ENCODE peak calls at places on chromosomes 5 and 9, in nine cellular contexts. One of them, this sample, is unnamed. For H3K4me1, the result is how much of the 10 kb centered on the place peaks cover.

GRCh38 chr9:17906841-17907779 is 328.2 kb downstream of the SH3GL2 start:
- DNase-seq in stomach: peak
- DNase-seq in CD8-positive, alpha-beta memory T cell: no peak
- DNase-seq in right atrium auricular region: no peak
- DNase-seq in left lung: no peak
- DNase-seq in NT2/D1: no peak
- DNase-seq in adrenal gland: no peak
- DNase-seq in thoracic aorta: no peak
- DNase-seq in IMR-90: no peak
- DNase-seq in this sample: no peak

GRCh38 chr5:1172670-1173404 is 28.6 kb upstream of the SLC6A19 start:
- DNase-seq in stomach: no peak
- DNase-seq in CD8-positive, alpha-beta memory T cell: peak
- DNase-seq in right atrium auricular region: no peak
- DNase-seq in left lung: peak
- DNase-seq in NT2/D1: no peak
- DNase-seq in adrenal gland: no peak
- DNase-seq in thoracic aorta: no peak
- DNase-seq in IMR-90: no peak
- DNase-seq in this sample: no peak

GRCh38 chr5:32439086-32439642 is 5.4 kb downstream of the ZFR start:
- DNase-seq in stomach: no peak
- DNase-seq in CD8-positive, alpha-beta memory T cell: no peak
- DNase-seq in right atrium auricular region: no peak
- DNase-seq in left lung: no peak
- DNase-seq in NT2/D1: no peak
- DNase-seq in adrenal gland: no peak
- DNase-seq in thoracic aorta: no peak
- DNase-seq in IMR-90: no peak
- DNase-seq in this sample: no peak

GRCh38 chr9:105425817-105426433 is 21.9 kb upstream of the FSD1L start:
- DNase-seq in stomach: no peak
- DNase-seq in CD8-positive, alpha-beta memory T cell: no peak
- DNase-seq in right atrium auricular region: no peak
- DNase-seq in left lung: no peak
- DNase-seq in NT2/D1: no peak
- DNase-seq in adrenal gland: no peak
- DNase-seq in thoracic aorta: no peak
- DNase-seq in IMR-90: peak
- DNase-seq in this sample: no peak

GRCh38 chr5:122704247-122705036 is 70.4 kb upstream of the SNX2 start:
- DNase-seq in stomach: no peak
- DNase-seq in CD8-positive, alpha-beta memory T cell: no peak
- DNase-seq in right atrium auricular region: no peak
- DNase-seq in left lung: no peak
- DNase-seq in NT2/D1: peak
- DNase-seq in adrenal gland: no peak
- DNase-seq in thoracic aorta: no peak
- DNase-seq in IMR-90: peak
- DNase-seq in this sample: no peak

GRCh38 chr5:140608730-140609520 is 24.1 kb downstream of the CD14 start:
- DNase-seq in stomach: peak
- DNase-seq in CD8-positive, alpha-beta memory T cell: no peak
- DNase-seq in right atrium auricular region: no peak
- DNase-seq in left lung: peak
- DNase-seq in NT2/D1: no peak
- DNase-seq in adrenal gland: peak
- DNase-seq in thoracic aorta: no peak
- DNase-seq in IMR-90: no peak
- DNase-seq in this sample: no peak

GRCh38 chr9:101585740-101586139 is 9.0 kb downstream of the PPP3R2 start:
- DNase-seq in stomach: no peak
- DNase-seq in CD8-positive, alpha-beta memory T cell: no peak
- DNase-seq in right atrium auricular region: no peak
- DNase-seq in left lung: no peak
- DNase-seq in NT2/D1: no peak
- DNase-seq in adrenal gland: no peak
- DNase-seq in thoracic aorta: no peak
- DNase-seq in IMR-90: no peak
- DNase-seq in this sample: no peak

GRCh38 chr5:134371834-134372340 is 518 bp downstream of the UBE2B start:
- DNase-seq in stomach: peak
- DNase-seq in CD8-positive, alpha-beta memory T cell: peak
- DNase-seq in right atrium auricular region: peak
- DNase-seq in left lung: peak
- DNase-seq in NT2/D1: peak
- DNase-seq in adrenal gland: peak
- DNase-seq in thoracic aorta: no peak
- DNase-seq in IMR-90: peak
- DNase-seq in this sample: no peak

GRCh38 chr5:2757563-2758311 is 6.3 kb upstream of the IRX2 start:
- DNase-seq in stomach: no peak
- DNase-seq in CD8-positive, alpha-beta memory T cell: no peak
- DNase-seq in right atrium auricular region: peak
- DNase-seq in left lung: no peak
- DNase-seq in NT2/D1: no peak
- DNase-seq in adrenal gland: no peak
- DNase-seq in thoracic aorta: no peak
- DNase-seq in IMR-90: peak
- DNase-seq in this sample: no peak

GRCh38 chr5:2761921-2762488 is 10.5 kb upstream of the IRX2 start:
- DNase-seq in stomach: no peak
- DNase-seq in CD8-positive, alpha-beta memory T cell: no peak
- DNase-seq in right atrium auricular region: no peak
- DNase-seq in left lung: no peak
- DNase-seq in NT2/D1: no peak
- DNase-seq in adrenal gland: no peak
- DNase-seq in thoracic aorta: no peak
- DNase-seq in IMR-90: no peak
- DNase-seq in this sample: no peak

GRCh38 chr5:2758632-2759031 is 7.2 kb upstream of the IRX2 start:
- DNase-seq in stomach: no peak
- DNase-seq in CD8-positive, alpha-beta memory T cell: no peak
- DNase-seq in right atrium auricular region: no peak
- DNase-seq in left lung: no peak
- DNase-seq in NT2/D1: no peak
- DNase-seq in adrenal gland: no peak
- DNase-seq in thoracic aorta: no peak
- DNase-seq in IMR-90: no peak
- DNase-seq in this sample: no peak

GRCh38 chr5:2759091-2759490 is 7.6 kb upstream of the IRX2 start:
- DNase-seq in stomach: no peak
- DNase-seq in CD8-positive, alpha-beta memory T cell: no peak
- DNase-seq in right atrium auricular region: no peak
- DNase-seq in left lung: no peak
- DNase-seq in NT2/D1: no peak
- DNase-seq in adrenal gland: no peak
- DNase-seq in thoracic aorta: no peak
- DNase-seq in IMR-90: no peak
- DNase-seq in this sample: no peak

DNA sequence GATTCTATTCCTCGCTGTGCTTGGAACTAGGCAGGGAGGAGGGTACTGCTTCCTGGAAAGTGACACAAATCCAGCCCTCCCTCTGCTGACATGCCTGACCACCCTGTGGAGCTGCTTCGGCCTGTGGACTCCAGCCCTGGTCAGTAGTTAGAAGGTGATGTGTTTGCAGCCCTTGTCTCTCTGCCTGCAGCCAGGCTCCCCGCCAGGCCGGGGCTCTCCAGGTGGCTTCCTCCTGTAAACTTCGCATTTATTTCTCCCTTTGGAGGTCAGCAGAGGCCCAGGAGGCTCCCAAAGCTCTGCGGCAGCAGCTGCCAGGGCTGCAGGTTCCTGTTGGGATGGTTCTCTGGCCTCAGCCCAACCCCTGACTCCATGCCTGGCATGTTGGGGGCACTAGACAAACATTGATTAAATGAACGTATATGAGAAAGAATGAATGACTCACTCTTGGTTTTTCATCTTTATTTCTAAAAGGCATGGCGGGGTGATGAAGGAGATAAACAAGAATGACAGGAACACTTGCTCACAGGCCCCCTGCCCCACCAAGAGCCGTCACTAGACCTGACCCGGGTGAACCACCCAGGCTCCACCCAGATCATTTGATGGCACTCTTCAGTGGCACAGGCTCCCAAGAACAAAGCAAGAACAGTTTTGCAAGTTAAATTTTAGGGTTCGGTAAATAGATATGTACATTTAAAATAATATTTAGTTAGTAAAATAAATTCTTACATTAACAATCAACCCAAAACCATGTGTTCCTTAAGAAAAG is 8.4 kb upstream of the IRX2 start:
- DNase-seq in stomach: no peak
- DNase-seq in CD8-positive, alpha-beta memory T cell: no peak
- DNase-seq in right atrium auricular region: peak
- DNase-seq in left lung: no peak
- DNase-seq in NT2/D1: no peak
- DNase-seq in adrenal gland: no peak
- DNase-seq in thoracic aorta: no peak
- DNase-seq in IMR-90: no peak
- DNase-seq in this sample: no peak
- H3K4me1 ChIP-seq in stomach: under half
- H3K4me1 ChIP-seq in CD8-positive, alpha-beta memory T cell: under half
- H3K4me1 ChIP-seq in right atrium auricular region: under half
- H3K4me1 ChIP-seq in left lung: under half
- H3K4me1 ChIP-seq in NT2/D1: under half
- H3K4me1 ChIP-seq in adrenal gland: under half
- H3K4me1 ChIP-seq in thoracic aorta: under half
- H3K4me1 ChIP-seq in IMR-90: under half
- H3K4me1 ChIP-seq in this sample: under half

GRCh38 chr9:14373319-14373632 is 59.3 kb upstream of the NFIB start:
- DNase-seq in stomach: no peak
- DNase-seq in CD8-positive, alpha-beta memory T cell: no peak
- DNase-seq in right atrium auricular region: no peak
- DNase-seq in left lung: no peak
- DNase-seq in NT2/D1: no peak
- DNase-seq in adrenal gland: no peak
- DNase-seq in thoracic aorta: no peak
- DNase-seq in IMR-90: peak
- DNase-seq in this sample: no peak

GRCh38 chr9:14369011-14369410 is 55.1 kb upstream of the NFIB start:
- DNase-seq in stomach: no peak
- DNase-seq in CD8-positive, alpha-beta memory T cell: no peak
- DNase-seq in right atrium auricular region: no peak
- DNase-seq in left lung: no peak
- DNase-seq in NT2/D1: no peak
- DNase-seq in adrenal gland: no peak
- DNase-seq in thoracic aorta: no peak
- DNase-seq in IMR-90: no peak
- DNase-seq in this sample: no peak

GRCh38 chr9:14373726-14374125 is 59.8 kb upstream of the NFIB start:
- DNase-seq in stomach: no peak
- DNase-seq in CD8-positive, alpha-beta memory T cell: no peak
- DNase-seq in right atrium auricular region: no peak
- DNase-seq in left lung: no peak
- DNase-seq in NT2/D1: no peak
- DNase-seq in adrenal gland: no peak
- DNase-seq in thoracic aorta: no peak
- DNase-seq in IMR-90: no peak
- DNase-seq in this sample: no peak

GRCh38 chr9:14372437-14373318 is 58.7 kb upstream of the NFIB start:
- DNase-seq in stomach: no peak
- DNase-seq in CD8-positive, alpha-beta memory T cell: no peak
- DNase-seq in right atrium auricular region: no peak
- DNase-seq in left lung: peak
- DNase-seq in NT2/D1: peak
- DNase-seq in adrenal gland: peak
- DNase-seq in thoracic aorta: peak
- DNase-seq in IMR-90: peak
- DNase-seq in this sample: no peak
- H3K4me1 ChIP-seq in stomach: under half
- H3K4me1 ChIP-seq in CD8-positive, alpha-beta memory T cell: under half
- H3K4me1 ChIP-seq in right atrium auricular region: under half
- H3K4me1 ChIP-seq in left lung: under half
- H3K4me1 ChIP-seq in NT2/D1: under half
- H3K4me1 ChIP-seq in adrenal gland: under half
- H3K4me1 ChIP-seq in thoracic aorta: under half
- H3K4me1 ChIP-seq in IMR-90: under half
- H3K4me1 ChIP-seq in this sample: under half

DNA sequence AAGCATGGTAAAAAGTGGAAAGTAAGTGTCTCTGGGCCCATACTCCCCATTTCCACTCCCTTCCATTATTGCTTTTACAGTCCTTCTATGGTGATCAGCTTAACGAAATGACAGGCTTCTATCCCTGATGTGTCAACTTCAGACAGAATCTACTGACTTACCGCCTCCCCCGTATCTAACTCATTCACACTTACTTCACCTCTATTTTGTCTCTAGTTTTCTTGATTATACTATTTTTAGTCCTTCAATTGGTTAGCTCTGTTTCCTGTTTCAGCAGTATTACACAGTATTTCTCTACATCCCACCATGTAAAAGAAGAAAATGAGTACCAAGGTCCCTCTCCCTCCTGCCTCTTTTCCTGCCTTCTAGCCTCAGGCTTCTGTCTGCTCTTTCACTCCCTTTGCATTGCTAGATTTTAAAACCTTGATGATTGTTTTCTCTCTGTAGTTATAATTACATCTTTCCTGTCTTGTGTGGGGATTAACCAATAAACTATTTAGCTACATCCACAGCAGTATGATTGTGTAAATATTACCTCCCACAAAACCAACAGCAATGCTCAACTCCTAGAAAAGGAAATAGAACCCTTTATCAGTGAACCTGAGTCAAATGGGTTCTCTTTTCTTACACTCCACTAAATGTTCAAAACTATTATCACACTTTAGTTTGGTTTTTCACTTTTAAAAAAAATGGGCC is 53.4 kb downstream of the GNAQ start:
- DNase-seq in stomach: no peak
- DNase-seq in CD8-positive, alpha-beta memory T cell: no peak
- DNase-seq in right atrium auricular region: no peak
- DNase-seq in left lung: no peak
- DNase-seq in NT2/D1: no peak
- DNase-seq in adrenal gland: no peak
- DNase-seq in thoracic aorta: no peak
- DNase-seq in IMR-90: no peak
- DNase-seq in this sample: no peak
- H3K4me1 ChIP-seq in stomach: half or more
- H3K4me1 ChIP-seq in CD8-positive, alpha-beta memory T cell: half or more
- H3K4me1 ChIP-seq in right atrium auricular region: under half
- H3K4me1 ChIP-seq in left lung: under half
- H3K4me1 ChIP-seq in NT2/D1: under half
- H3K4me1 ChIP-seq in adrenal gland: under half
- H3K4me1 ChIP-seq in thoracic aorta: under half
- H3K4me1 ChIP-seq in IMR-90: under half
- H3K4me1 ChIP-seq in this sample: under half

GRCh38 chr9:21966140-21966851 is 27.9 kb downstream of the CDKN2A start:
- DNase-seq in stomach: no peak
- DNase-seq in CD8-positive, alpha-beta memory T cell: no peak
- DNase-seq in right atrium auricular region: no peak
- DNase-seq in left lung: no peak
- DNase-seq in NT2/D1: no peak
- DNase-seq in adrenal gland: no peak
- DNase-seq in thoracic aorta: no peak
- DNase-seq in IMR-90: no peak
- DNase-seq in this sample: no peak
- H3K4me1 ChIP-seq in stomach: under half
- H3K4me1 ChIP-seq in CD8-positive, alpha-beta memory T cell: under half
- H3K4me1 ChIP-seq in right atrium auricular region: under half
- H3K4me1 ChIP-seq in left lung: under half
- H3K4me1 ChIP-seq in NT2/D1: under half
- H3K4me1 ChIP-seq in adrenal gland: under half
- H3K4me1 ChIP-seq in thoracic aorta: under half
- H3K4me1 ChIP-seq in IMR-90: under half
- H3K4me1 ChIP-seq in this sample: under half